ENCODE peak calls at places on chromosomes 12 and 14, in six cellular contexts. V is stomach, K is body of pancreas, X is tibial nerve, J is gastrocnemius medialis, M is heart left ventricle. R is an unnamed sample. For H3K36me3, the result is how much of the 10 kb centered on the place peaks cover.

GRCh38 chr12:121804417-121805111 is 755 bp downstream of the SETD1B start:
- DNase-seq in V (no peak), K (peak), X (no peak), J (peak), M (peak), R (no peak)

GRCh38 chr14:47626151-47627035 is 49.0 kb downstream of the MDGA2 start:
- DNase-seq in V (no peak), K (no peak), X (no peak), J (no peak), M (peak), R (no peak)

GRCh38 chr14:68526420-68527105 is 266.3 kb downstream of the ZFP36L1 start:
- DNase-seq in V (peak), K (peak), X (no peak), J (peak), M (peak), R (peak)

GRCh38 chr12:7154901-7155470 is 24.8 kb downstream of the CLSTN3 start:
- DNase-seq in V (no peak), K (no peak), X (no peak), J (no peak), M (no peak), R (no peak)

GRCh38 chr12:113467514-113468364 is 3.9 kb downstream of the LHX5 start:
- DNase-seq in V (no peak), K (no peak), X (no peak), J (no peak), M (no peak), R (no peak)

GRCh38 chr12:91722072-91722471 is 423.6 kb downstream of the BTG1 start:
- DNase-seq in V (no peak), K (no peak), X (no peak), J (no peak), M (no peak), R (no peak)

GRCh38 chr12:49750027-49750977 is 8.9 kb downstream of the TMBIM6 start:
- DNase-seq in V (no peak), K (no peak), X (no peak), J (peak), M (no peak), R (no peak)

GRCh38 chr12:46516238-46516932 is 143.8 kb upstream of the SLC38A2 start:
- DNase-seq in V (no peak), K (no peak), X (no peak), J (no peak), M (no peak), R (no peak)

GRCh38 chr12:96743606-96744005 is 163.5 kb upstream of the NEDD1 start:
- DNase-seq in V (no peak), K (no peak), X (no peak), J (no peak), M (no peak), R (no peak)

GRCh38 chr12:112191840-112192321 is 66.5 kb downstream of the TRAFD1 start:
- DNase-seq in V (no peak), K (no peak), X (no peak), J (no peak), M (no peak), R (no peak)

GRCh38 chr14:36805116-36805515 is 143.5 kb downstream of the PAX9 start:
- DNase-seq in V (no peak), K (no peak), X (no peak), J (no peak), M (no peak), R (no peak)

GRCh38 chr12:42284157-42284556 is 41.7 kb downstream of the ZCRB1 start:
- DNase-seq in V (no peak), K (no peak), X (no peak), J (no peak), M (no peak), R (no peak)

GRCh38 chr12:110920324-110920910 is at the start of gene MYL2:
- DNase-seq in V (no peak), K (no peak), X (no peak), J (peak), M (no peak), R (no peak)

GRCh38 chr12:89181271-89181920 is 170.9 kb downstream of the DUSP6 start:
- DNase-seq in V (no peak), K (no peak), X (no peak), J (no peak), M (no peak), R (no peak)

GRCh38 chr12:60106207-60106606 is 510.4 kb downstream of the SLC16A7 start:
- DNase-seq in V (no peak), K (no peak), X (no peak), J (no peak), M (no peak), R (no peak)

GRCh38 chr14:98984719-98985041 is 287.3 kb downstream of the BCL11B start:
- DNase-seq in V (peak), K (no peak), X (no peak), J (no peak), M (no peak), R (no peak)

GRCh38 chr12:53123578-53124351 is 20.5 kb downstream of the SOAT2 start:
- DNase-seq in V (no peak), K (no peak), X (no peak), J (no peak), M (no peak), R (no peak)

GRCh38 chr14:100376751-100377171 is 53.6 kb downstream of the SLC25A47 start:
- DNase-seq in V (no peak), K (no peak), X (no peak), J (no peak), M (no peak), R (no peak)

GRCh38 chr14:41285193-41285748 is 321.4 kb upstream of the LRFN5 start:
- DNase-seq in V (peak), K (peak), X (no peak), J (no peak), M (no peak), R (no peak)

GRCh38 chr12:50960130-50960529 is 7.8 kb downstream of the HIGD1C start:
- DNase-seq in V (no peak), K (no peak), X (no peak), J (no peak), M (no peak), R (no peak)

GRCh38 chr12:915090-915489 is 34.4 kb downstream of the RAD52 start:
- DNase-seq in V (no peak), K (no peak), X (no peak), J (no peak), M (no peak), R (no peak)

GRCh38 chr14:96861568-96862310 is 64.6 kb downstream of the VRK1 start:
- DNase-seq in V (no peak), K (no peak), X (no peak), J (no peak), M (no peak), R (no peak)
- H3K36me3 ChIP-seq in V (under half), K (under half), X (under half), J (under half), M (under half), R (under half)

DNA sequence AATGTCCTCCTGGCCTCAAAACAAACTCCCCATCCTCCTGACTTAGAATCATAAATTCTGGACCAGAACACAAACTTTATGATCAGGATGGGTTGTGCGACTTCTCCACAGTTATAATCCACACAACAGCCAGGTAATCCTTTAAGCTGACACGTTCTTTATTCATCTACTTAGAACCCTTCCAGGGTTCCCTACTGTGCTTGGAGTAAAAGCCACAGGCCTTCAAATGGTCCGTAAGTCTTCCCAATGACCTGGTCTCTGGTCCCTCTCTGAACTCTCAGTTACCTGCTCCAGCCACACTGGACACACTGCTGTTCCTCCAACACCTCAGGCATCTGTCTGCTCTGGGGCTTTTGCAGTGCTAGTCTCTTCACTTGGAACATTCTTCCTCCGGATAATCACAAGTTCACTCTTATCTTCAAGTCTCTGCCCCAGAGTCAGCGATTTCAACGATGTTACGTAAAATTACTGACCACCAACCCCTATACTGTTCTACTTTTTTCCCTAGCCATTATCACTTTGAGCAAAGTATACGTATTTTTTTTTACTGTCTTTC is 1.7 kb upstream of the RNASE7 start:
- DNase-seq in V (no peak), K (no peak), X (no peak), J (no peak), M (no peak), R (no peak)
- H3K4me3 ChIP-seq in V (no peak), K (no peak), X (no peak), J (no peak), M (no peak), R (no peak)

GRCh38 chr12:104478396-104479140 is 21.8 kb downstream of the CHST11 start:
- DNase-seq in V (no peak), K (no peak), X (no peak), J (no peak), M (no peak), R (no peak)
- TF ChIP-seq POLR2A in V (no peak), K (no peak), X (no peak), J (no peak), M (no peak), R (no peak)

GRCh38 chr14:58709949-58710348 is 72.2 kb downstream of the DACT1 start:
- DNase-seq in V (no peak), K (no peak), X (no peak), J (no peak), M (no peak), R (no peak)

GRCh38 chr14:58711382-58711781 is 73.6 kb downstream of the DACT1 start:
- DNase-seq in V (no peak), K (no peak), X (no peak), J (no peak), M (no peak), R (no peak)

GRCh38 chr14:58712357-58712756 is 74.6 kb downstream of the DACT1 start:
- DNase-seq in V (no peak), K (no peak), X (no peak), J (no peak), M (no peak), R (no peak)

GRCh38 chr14:58705066-58705465 is 67.3 kb downstream of the DACT1 start:
- DNase-seq in V (no peak), K (no peak), X (peak), J (no peak), M (no peak), R (no peak)

GRCh38 chr14:58708004-58708403 is 70.2 kb downstream of the DACT1 start:
- DNase-seq in V (no peak), K (no peak), X (no peak), J (no peak), M (no peak), R (no peak)
- H3K36me3 ChIP-seq in V (under half), K (under half), X (under half), J (under half), M (under half), R (under half)

GRCh38 chr12:69204191-69204590 is 35.2 kb upstream of the CPSF6 start:
- DNase-seq in V (no peak), K (no peak), X (no peak), J (no peak), M (no peak), R (no peak)
- H3K4me3 ChIP-seq in V (no peak), K (no peak), X (no peak), J (no peak), M (no peak), R (no peak)

R was measured in vagina.